ENCODE peak calls at places on chromosomes 12 and 14, in four cellular contexts. M is stimulated activated CD8-positive, alpha-beta memory T cell treated with anti-CD3 and anti-CD28 coated beads, Interleukin-15, amount 100 ng/mL, for 24 hours; I is pancreas; B is effector CD4-positive, alpha-beta T cell. P is an unnamed sample.

GRCh38 chr12:27521066-27521465 is 2.9 kb upstream of the PPFIBP1 start:
- DNase-seq in M (no peak), I (no peak), B (no peak), P (no peak)

GRCh38 chr14:31566456-31566855 is 5.3 kb downstream of the NUBPL start:
- DNase-seq in M (no peak), I (no peak), B (no peak), P (no peak)

GRCh38 chr14:105855893-105856675 is 329.7 kb downstream of the TMEM121 start:
- DNase-seq in M (no peak), I (peak), B (no peak), P (peak)

GRCh38 chr12:109833307-109834189 is at the start of gene TRPV4:
- DNase-seq in M (no peak), I (peak), B (no peak), P (no peak)

GRCh38 chr14:33943484-33943883 is 7.4 kb downstream of the EGLN3 start:
- DNase-seq in M (no peak), I (peak), B (no peak), P (no peak)

GRCh38 chr12:77031745-77032144 is 33.6 kb downstream of the E2F7 start:
- DNase-seq in M (no peak), I (no peak), B (no peak), P (no peak)

GRCh38 chr12:128914908-128915563 is 61.8 kb downstream of the GLT1D1 start:
- DNase-seq in M (no peak), I (no peak), B (no peak), P (peak)

GRCh38 chr12:3168775-3169221 is 91.6 kb downstream of the TSPAN9 start:
- DNase-seq in M (no peak), I (no peak), B (no peak), P (no peak)

GRCh38 chr12:108565976-108566375 is 3.6 kb downstream of the ISCU start:
- DNase-seq in M (no peak), I (peak), B (peak), P (no peak)

GRCh38 chr12:116662612-116663144 is 75.2 kb downstream of the SPRING1 start:
- DNase-seq in M (no peak), I (peak), B (no peak), P (no peak)

GRCh38 chr12:4431436-4431835 is 14.2 kb downstream of the FGF6 start:
- DNase-seq in M (no peak), I (no peak), B (no peak), P (no peak)

GRCh38 chr12:121753844-121754264 is 39.6 kb downstream of the RHOF start:
- DNase-seq in M (no peak), I (peak), B (no peak), P (no peak)

GRCh38 chr12:1605129-1606020 is 11.0 kb upstream of the FBXL14 start:
- DNase-seq in M (no peak), I (peak), B (peak), P (peak)

GRCh38 chr12:131830335-131831020 is 2.3 kb downstream of the MMP17 start:
- DNase-seq in M (no peak), I (peak), B (no peak), P (no peak)